ENCODE peak calls at places on chromosomes 1 and 21, in four cellular contexts. D, I, Y and R are unnamed samples.

GRCh38 chr1:111672338-111672737 is 52.7 kb downstream of the RAP1A start:
- DNase-seq in Y (no peak), I (no peak), D (peak), R (no peak)

GRCh38 chr21:42653492-42654061 is at the start of gene PDE9A:
- DNase-seq in D (no peak), I (no peak), Y (peak), R (no peak)

GRCh38 chr1:197692965-197693364 is 82.3 kb downstream of the DENND1B start:
- DNase-seq in D (peak), I (peak), Y (no peak), R (no peak)

GRCh38 chr1:101112051-101112770 is 86.6 kb upstream of the DPH5 start:
- DNase-seq in I (no peak), Y (no peak), D (no peak), R (no peak)

GRCh38 chr1:97120821-97121220 is 399.2 kb downstream of the PTBP2 start:
- DNase-seq in I (no peak), D (peak), Y (no peak), R (no peak)

GRCh38 chr1:185050823-185051451 is 5.6 kb downstream of the RNF2 start:
- DNase-seq in I (no peak), Y (no peak), D (no peak), R (no peak)

GRCh38 chr1:115757286-115757810 is 11.2 kb downstream of the CASQ2 start:
- DNase-seq in Y (no peak), I (no peak), D (no peak), R (no peak)

GRCh38 chr1:175287377-175287776 is 94.8 kb upstream of the KIAA0040 start:
- DNase-seq in Y (no peak), I (no peak), D (no peak), R (no peak)

GRCh38 chr1:12472798-12473551 is 145.0 kb downstream of the DHRS3 start:
- DNase-seq in I (no peak), D (no peak), Y (no peak), R (no peak)

GRCh38 chr1:244868484-244869363 is 4.4 kb upstream of the HNRNPU start:
- DNase-seq in D (no peak), Y (no peak), I (no peak), R (no peak)

GRCh38 chr1:25695066-25695990 is 78.7 kb downstream of the MAN1C1 start:
- DNase-seq in Y (peak), I (peak), D (peak), R (peak)

GRCh38 chr1:99964806-99965205 is 5.0 kb upstream of the SLC35A3 start:
- DNase-seq in Y (no peak), D (no peak), I (no peak), R (no peak)

GRCh38 chr1:4050998-4051397 is 150.9 kb upstream of the C1orf174 start:
- DNase-seq in D (no peak), Y (no peak), I (no peak), R (no peak)

GRCh38 chr1:26169669-26170471 is at the start of gene ZNF593:
- DNase-seq in I (peak), D (peak), Y (peak), R (peak)

GRCh38 chr1:236747311-236747956 is 47.7 kb upstream of the MTR start:
- DNase-seq in I (no peak), D (no peak), Y (no peak), R (no peak)

GRCh38 chr1:196372896-196373536 is 235.2 kb downstream of the KCNT2 start:
- DNase-seq in Y (no peak), I (peak), D (peak), R (no peak)

GRCh38 chr1:58896211-58897183 is 112.7 kb upstream of the JUN start:
- DNase-seq in Y (peak), I (no peak), D (no peak), R (no peak)

GRCh38 chr1:241611063-241611462 is 29.1 kb downstream of the CHML start:
- DNase-seq in Y (no peak), D (peak), I (peak), R (no peak)

GRCh38 chr1:48109390-48110009 is 112.3 kb upstream of the TRABD2B start:
- DNase-seq in I (peak), Y (peak), D (peak), R (peak)

GRCh38 chr1:184843732-184844495 is 89.3 kb upstream of the EDEM3 start:
- DNase-seq in Y (peak), D (no peak), I (no peak), R (no peak)

GRCh38 chr1:59098668-59099067 is 198.2 kb upstream of the FGGY start:
- DNase-seq in D (no peak), Y (no peak), I (no peak), R (no peak)

GRCh38 chr1:61332196-61332753 is 249.9 kb downstream of the NFIA start:
- DNase-seq in Y (no peak), I (no peak), D (no peak), R (no peak)

GRCh38 chr1:1085171-1085841 is 11.2 kb upstream of the RNF223 start:
- DNase-seq in I (no peak), D (no peak), Y (no peak), R (no peak)

GRCh38 chr1:201026746-201027145 is 3.2 kb upstream of the KIF21B start:
- DNase-seq in D (no peak), Y (no peak), I (no peak), R (no peak)

GRCh38 chr1:197915217-197915616 is 2.0 kb upstream of the LHX9 start:
- DNase-seq in Y (no peak), D (no peak), I (no peak), R (no peak)

GRCh38 chr1:204001166-204001901 is 71.6 kb upstream of the SOX13 start:
- DNase-seq in Y (no peak), I (no peak), D (no peak), R (no peak)

GRCh38 chr1:174654553-174654952 is 206.8 kb downstream of the GPR52 start:
- DNase-seq in I (no peak), Y (no peak), D (no peak), R (no peak)

GRCh38 chr1:193335797-193336428 is 149.5 kb upstream of the B3GALT2 start:
- DNase-seq in I (peak), Y (no peak), D (peak), R (peak)

GRCh38 chr1:116496380-116496779 is 74.4 kb downstream of the CD58 start:
- DNase-seq in I (no peak), Y (no peak), D (peak), R (no peak)

GRCh38 chr1:85229574-85230097 is 28.8 kb upstream of the SYDE2 start:
- DNase-seq in Y (peak), I (no peak), D (no peak), R (no peak)

GRCh38 chr1:207084701-207085180 is 3.9 kb upstream of the C4BPB start:
- DNase-seq in Y (peak), D (peak), I (peak), R (no peak)

GRCh38 chr1:172497230-172497629 is 35.7 kb upstream of the SUCO start:
- DNase-seq in Y (no peak), D (peak), I (peak), R (peak)

GRCh38 chr1:200837931-200838571 is 34.7 kb upstream of the GPR25 start:
- DNase-seq in Y (no peak), I (peak), D (peak), R (no peak)

GRCh38 chr1:90561384-90561783 is 155.7 kb downstream of the BARHL2 start:
- DNase-seq in D (no peak), I (no peak), Y (no peak), R (no peak)

GRCh38 chr1:174258148-174258550 is 98.8 kb downstream of the RABGAP1L start:
- DNase-seq in Y (peak), I (peak), D (peak), R (no peak)

GRCh38 chr21:44423312-44423821 is 31.9 kb upstream of the LRRC3 start:
- DNase-seq in Y (no peak), I (no peak), D (no peak), R (no peak)

GRCh38 chr1:201535778-201536245 is 3.1 kb upstream of the NAV1 start:
- DNase-seq in Y (no peak), D (peak), I (no peak), R (no peak)

GRCh38 chr1:188027613-188028012 is 1198.9 kb downstream of the PLA2G4A start:
- DNase-seq in D (peak), Y (no peak), I (peak), R (peak)

GRCh38 chr1:119715542-119715941 is 3.8 kb downstream of the PHGDH start:
- DNase-seq in Y (no peak), I (no peak), D (peak), R (no peak)
- H3K4me3 ChIP-seq in Y (no peak), I (no peak), D (no peak), R (no peak)

GRCh38 chr1:6329392-6329791 is 64.2 kb downstream of the ACOT7 start:
- DNase-seq in D (peak), I (peak), Y (no peak), R (no peak)

GRCh38 chr1:6330410-6330827 is 63.1 kb downstream of the ACOT7 start:
- DNase-seq in D (peak), Y (no peak), I (peak), R (peak)

GRCh38 chr1:6334261-6334993 is 59.1 kb downstream of the ACOT7 start:
- DNase-seq in I (no peak), Y (no peak), D (no peak), R (no peak)

GRCh38 chr1:6329851-6330250 is 63.7 kb downstream of the ACOT7 start:
- DNase-seq in I (peak), D (peak), Y (no peak), R (no peak)

GRCh38 chr1:6331543-6332246 is 61.9 kb downstream of the ACOT7 start:
- DNase-seq in D (no peak), Y (peak), I (no peak), R (no peak)
- TF ChIP-seq CTCF in D (no peak), Y (no peak), I (no peak), R (no peak)

DNA sequence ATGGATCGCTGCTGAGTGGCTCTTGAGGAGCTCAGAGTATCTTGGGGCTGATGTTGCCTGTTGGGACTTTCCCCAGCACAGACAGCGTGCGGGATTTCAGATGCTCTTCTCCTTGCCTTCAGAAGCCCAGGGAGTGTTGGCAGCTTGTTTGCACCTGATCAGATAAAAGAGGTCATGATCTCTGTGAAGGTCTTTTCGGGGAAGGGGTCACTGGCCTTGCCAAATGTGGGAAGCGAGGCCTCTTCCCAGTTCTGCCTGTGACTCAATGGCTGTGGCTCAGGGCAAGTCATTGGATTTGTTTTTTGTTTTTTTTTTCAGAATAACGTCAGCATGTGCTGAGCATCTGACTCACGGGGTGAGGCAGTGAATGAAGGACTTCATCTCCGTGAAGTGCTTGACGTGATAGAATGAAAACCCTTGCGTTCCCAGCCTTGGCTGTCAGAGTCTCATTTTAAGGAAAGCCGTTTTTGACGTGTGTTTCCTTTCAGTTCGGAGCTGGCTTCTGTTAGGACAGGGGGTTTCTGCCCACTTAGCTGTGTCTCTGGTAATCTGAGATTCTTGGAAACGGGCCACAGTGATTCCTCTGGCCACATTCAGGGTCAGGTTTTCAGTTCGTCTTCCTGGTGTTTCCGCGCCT is 46.7 kb downstream of the GALNT2 start:
- DNase-seq in Y (no peak), D (peak), I (peak), R (peak)
- H3K4me3 ChIP-seq in Y (no peak), D (no peak), I (no peak), R (peak)

GRCh38 chr1:31580513-31580870 is 4.2 kb downstream of the TINAGL1 start:
- DNase-seq in D (no peak), Y (no peak), I (no peak), R (no peak)
- TF ChIP-seq CTCF in D (no peak), Y (no peak), I (no peak), R (no peak)

GRCh38 chr1:154760469-154760933 is 109.6 kb downstream of the KCNN3 start:
- DNase-seq in I (no peak), D (no peak), Y (peak), R (no peak)
- H3K4me3 ChIP-seq in I (no peak), D (no peak), Y (peak), R (peak)

GRCh38 chr1:211260161-211261107 is 1.3 kb downstream of the RCOR3 start:
- DNase-seq in I (peak), Y (peak), D (peak), R (no peak)

GRCh38 chr1:211257831-211258225 is 1.3 kb upstream of the RCOR3 start:
- DNase-seq in I (peak), D (peak), Y (no peak), R (no peak)

GRCh38 chr1:211259596-211260126 is 495 bp downstream of the RCOR3 start:
- DNase-seq in I (peak), D (peak), Y (peak), R (no peak)

GRCh38 chr1:211258310-211258755 is 833 bp upstream of the RCOR3 start:
- DNase-seq in D (peak), Y (peak), I (peak), R (no peak)

DNA sequence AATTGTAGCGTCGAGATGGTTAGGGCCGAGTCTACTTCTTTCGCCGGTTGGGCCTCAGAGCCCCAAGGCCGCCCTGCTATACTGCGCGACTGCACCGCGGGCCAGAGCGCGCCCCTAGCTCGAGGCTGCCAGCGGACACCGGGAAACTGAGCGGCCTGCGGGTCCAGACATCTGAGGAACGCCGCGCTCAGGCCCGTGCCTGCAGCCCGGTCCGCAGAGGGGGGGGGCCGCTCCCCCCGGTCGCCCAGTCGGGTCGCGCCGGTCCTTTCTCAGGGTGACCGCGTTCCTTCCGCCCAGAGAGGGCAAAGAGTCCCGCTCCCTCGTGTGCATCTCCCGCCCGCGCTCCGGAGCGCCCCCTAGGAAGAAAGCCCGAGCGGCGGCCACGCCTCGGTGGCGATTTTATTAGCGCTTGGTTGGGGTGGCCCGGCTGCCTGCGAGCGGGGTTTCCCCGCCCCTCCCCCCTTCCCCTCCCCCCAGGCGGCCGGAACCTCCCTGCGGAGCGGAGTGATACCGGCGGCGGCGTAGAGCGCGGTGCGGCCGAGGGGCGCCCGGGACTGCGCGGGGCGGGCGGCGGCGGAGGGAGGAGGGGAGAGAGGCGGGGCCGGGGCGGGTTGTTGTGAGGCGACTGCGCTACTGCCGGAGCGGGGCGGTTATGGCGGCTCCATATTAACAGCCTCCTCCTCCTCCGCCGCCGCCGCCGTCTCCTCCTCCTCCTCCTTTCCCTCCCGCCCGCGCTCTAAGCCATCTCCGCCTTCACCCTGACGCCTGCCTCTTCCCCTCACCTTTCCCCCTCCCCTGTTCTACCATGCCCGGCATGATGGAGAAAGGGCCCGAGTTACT is at the start of gene RCOR3:
- DNase-seq in D (peak), I (peak), Y (peak), R (no peak)
- TF ChIP-seq CTCF in D (peak), I (peak), Y (peak), R (peak)